ENCODE peak calls at places on chromosomes 3 and 15, in seven cellular contexts. D, N, F, U, J, I and M are unnamed samples.

GRCh38 chr3:48919215-48920138 is 835 bp downstream of the ARIH2 start:
- DNase-seq in N (peak), D (no peak), F (no peak), I (no peak), J (peak), U (peak), M (no peak)

GRCh38 chr3:136920904-136921649 is 36.7 kb upstream of the IL20RB start:
- DNase-seq in I (no peak), N (no peak), U (no peak), J (no peak), D (no peak), F (no peak), M (no peak)

GRCh38 chr3:141326123-141326522 is 42.2 kb upstream of the ZBTB38 start:
- DNase-seq in U (no peak), N (no peak), I (no peak), F (no peak), J (no peak), D (no peak), M (no peak)

GRCh38 chr15:99486371-99487336 is 79.1 kb upstream of the MEF2A start:
- DNase-seq in J (peak), I (peak), D (peak), N (peak), U (peak), F (no peak), M (no peak)

GRCh38 chr3:126431103-126431534 is 36.4 kb downstream of the CFAP100 start:
- DNase-seq in F (no peak), J (no peak), U (no peak), I (no peak), N (no peak), D (no peak), M (no peak)

GRCh38 chr3:14141144-14141543 is 16.3 kb downstream of the TMEM43 start:
- DNase-seq in N (no peak), J (no peak), D (no peak), F (no peak), I (no peak), U (no peak), M (no peak)

GRCh38 chr3:148694116-148694515 is 3.6 kb upstream of the AGTR1 start:
- DNase-seq in N (no peak), I (no peak), D (no peak), U (no peak), F (no peak), J (no peak), M (no peak)

GRCh38 chr3:160454995-160455394 is 5.4 kb upstream of the TRIM59 start:
- DNase-seq in U (no peak), F (no peak), D (no peak), I (no peak), N (no peak), J (no peak), M (no peak)

GRCh38 chr3:70947584-70947983 is 635.1 kb upstream of the MDFIC2 start:
- DNase-seq in N (no peak), F (no peak), U (no peak), J (no peak), D (no peak), I (no peak), M (no peak)

GRCh38 chr3:14343338-14344112 is 58.9 kb upstream of the SLC6A6 start:
- DNase-seq in D (no peak), J (no peak), N (no peak), I (no peak), U (no peak), F (no peak), M (no peak)

GRCh38 chr3:131778526-131778925 is 256.3 kb downstream of the CPNE4 start:
- DNase-seq in D (no peak), N (no peak), F (no peak), U (no peak), I (no peak), J (no peak), M (no peak)

GRCh38 chr3:107064445-107065060 is 312.7 kb upstream of the CCDC54 start:
- DNase-seq in J (peak), F (no peak), I (peak), D (peak), U (peak), N (peak), M (peak)

GRCh38 chr3:127196466-127197299 is 3.8 kb downstream of the PRR23E start:
- DNase-seq in J (no peak), F (no peak), U (no peak), D (no peak), I (no peak), N (no peak), M (no peak)

GRCh38 chr15:23075927-23076326 is 36.6 kb upstream of the TUBGCP5 start:
- DNase-seq in D (no peak), N (no peak), J (no peak), I (no peak), U (no peak), F (no peak), M (no peak)

GRCh38 chr3:158352551-158352950 is 218.4 kb upstream of the MLF1 start:
- DNase-seq in U (no peak), F (no peak), I (peak), J (peak), D (peak), N (no peak), M (no peak)

GRCh38 chr3:112619295-112619694 is 21.6 kb downstream of the CCDC80 start:
- DNase-seq in U (no peak), J (no peak), F (no peak), N (no peak), I (no peak), D (no peak), M (no peak)

GRCh38 chr3:146626384-146627122 is 21.4 kb upstream of the PLSCR5 start:
- DNase-seq in I (no peak), F (no peak), N (no peak), D (no peak), J (no peak), U (no peak), M (no peak)

GRCh38 chr3:195209083-195209835 is 61.7 kb downstream of the XXYLT1 start:
- DNase-seq in U (no peak), I (no peak), F (no peak), J (no peak), D (no peak), N (no peak), M (no peak)

GRCh38 chr3:14391033-14391432 is 11.4 kb upstream of the SLC6A6 start:
- DNase-seq in F (no peak), D (peak), N (peak), U (no peak), J (peak), I (peak), M (no peak)

DNA sequence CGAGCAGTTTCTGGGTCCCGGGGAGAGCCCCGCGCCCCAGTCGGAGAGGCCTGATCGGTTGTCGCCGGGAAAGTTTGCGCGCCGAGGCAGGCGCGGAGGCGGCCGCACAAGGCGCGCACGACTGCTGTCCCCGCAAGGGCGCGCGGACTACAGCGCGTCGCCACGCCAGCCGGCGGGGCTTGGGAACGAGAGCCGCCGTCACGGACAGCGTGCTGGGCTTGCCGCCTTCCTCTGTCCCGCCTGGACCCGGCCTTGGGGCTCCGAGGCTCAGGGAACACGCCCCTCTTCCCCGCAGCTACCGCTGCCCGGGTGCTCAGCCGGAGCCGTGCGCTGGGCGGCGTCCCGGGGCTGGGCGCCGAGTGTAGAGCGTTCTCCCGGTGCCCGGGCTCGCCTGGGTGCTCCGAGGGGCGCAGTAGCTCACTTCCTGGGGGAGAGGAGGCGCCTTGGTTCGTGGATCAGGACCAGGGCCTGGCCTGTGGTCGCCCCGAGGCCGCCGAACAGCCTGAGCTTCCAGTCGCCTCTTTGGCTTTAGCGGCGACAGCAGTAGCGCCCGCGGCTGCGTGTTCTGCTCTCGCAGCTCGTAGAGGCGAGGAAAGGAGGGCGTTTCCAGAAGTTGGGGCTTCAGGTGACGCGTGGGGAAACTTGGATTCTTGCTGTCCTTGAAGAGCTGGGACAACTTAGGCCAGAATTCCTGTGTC is 226.6 kb upstream of the C2CD4B start:
- DNase-seq in D (no peak), I (no peak), N (peak), J (peak), F (no peak), U (peak), M (no peak)
- TF ChIP-seq CTCF in D (peak), I (peak), N (no peak), J (no peak), F (no peak), U (no peak), M (no peak)

DNA sequence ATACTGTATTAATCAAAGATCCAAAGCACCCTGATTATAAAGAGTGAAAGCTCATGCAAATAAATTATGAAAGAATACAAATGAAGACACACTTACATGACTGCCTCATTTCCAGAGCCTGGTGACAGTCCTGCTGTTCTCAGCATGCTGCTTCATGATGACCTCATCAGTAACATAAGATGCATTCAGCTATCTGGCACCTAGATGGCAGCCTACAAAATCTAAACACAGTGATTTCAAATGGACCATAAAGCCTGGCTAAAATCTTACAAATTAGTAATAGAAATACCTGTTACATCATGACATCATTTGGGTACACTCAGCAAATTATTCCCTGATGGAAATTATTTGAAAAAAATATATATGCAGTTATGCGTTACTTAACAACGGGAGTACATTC is 207.0 kb downstream of the EPHA3 start:
- DNase-seq in D (no peak), U (peak), J (no peak), F (no peak), N (no peak), I (no peak), M (no peak)
- TF ChIP-seq CTCF in D (no peak), U (no peak), J (no peak), F (no peak), N (no peak), I (peak), M (no peak)

GRCh38 chr15:35912196-35912595 is 366.2 kb upstream of the DPH6 start:
- DNase-seq in U (no peak), I (no peak), F (no peak), J (no peak), N (no peak), D (no peak), M (no peak)
- TF ChIP-seq CTCF in U (no peak), I (peak), F (no peak), J (no peak), N (peak), D (peak), M (no peak)

GRCh38 chr15:41804920-41805666 is 22.8 kb upstream of the JMJD7 start:
- DNase-seq in U (no peak), D (no peak), F (no peak), N (no peak), J (no peak), I (no peak), M (no peak)

GRCh38 chr15:41809121-41809520 is 18.8 kb upstream of the JMJD7 start:
- DNase-seq in I (no peak), N (no peak), F (no peak), J (no peak), U (no peak), D (no peak), M (no peak)

GRCh38 chr15:41805711-41806110 is 22.2 kb upstream of the JMJD7 start:
- DNase-seq in F (no peak), U (no peak), J (no peak), N (no peak), D (no peak), I (no peak), M (no peak)

GRCh38 chr15:41804361-41804760 is 23.5 kb upstream of the JMJD7 start:
- DNase-seq in F (peak), N (no peak), I (no peak), D (no peak), U (no peak), J (no peak), M (no peak)

DNA sequence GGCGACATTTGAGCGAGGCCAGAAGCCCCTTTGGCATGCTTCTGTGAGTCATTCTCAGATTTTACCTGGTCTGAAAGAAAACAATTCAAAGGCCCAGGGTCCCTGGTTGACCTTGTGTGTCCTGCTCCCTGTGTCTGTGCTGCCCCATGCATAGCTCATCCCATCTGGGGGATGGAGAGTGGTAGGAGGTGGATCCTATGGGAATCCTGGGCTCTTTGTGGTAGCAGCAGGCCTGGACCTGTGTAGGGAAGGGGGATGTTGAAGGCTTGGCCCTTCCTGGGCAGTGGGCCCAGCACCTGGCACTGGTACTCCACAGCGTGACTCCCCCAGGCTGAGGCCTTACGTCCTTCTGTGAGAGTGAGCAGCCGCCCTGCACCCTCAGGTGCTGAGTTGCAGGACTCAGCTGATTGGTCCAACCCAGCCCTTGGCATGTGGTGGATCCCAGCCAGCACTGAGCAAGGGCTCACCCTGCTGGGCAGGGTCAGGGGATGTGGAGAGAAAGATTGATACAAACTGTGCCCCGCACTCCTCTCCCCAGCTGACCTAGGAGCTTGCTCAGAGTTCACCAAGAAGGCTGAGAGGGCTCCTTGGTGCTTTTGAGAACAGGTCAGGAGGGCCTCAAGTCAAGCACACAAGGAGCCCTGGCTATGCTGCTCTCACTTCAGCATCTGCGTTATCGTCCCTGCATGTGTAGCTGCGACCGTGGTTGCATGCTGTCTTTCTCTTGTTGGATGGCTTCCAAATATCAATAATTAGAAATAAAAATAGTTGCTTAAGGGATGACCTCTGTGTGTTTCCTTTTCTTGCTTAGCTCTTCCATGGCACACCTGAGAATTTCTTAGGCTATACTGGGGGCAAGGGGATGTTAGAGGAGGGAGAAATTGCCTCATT is 21.4 kb upstream of the JMJD7 start:
- DNase-seq in I (no peak), N (no peak), D (no peak), U (no peak), J (no peak), F (no peak), M (no peak)
- TF ChIP-seq CTCF in I (no peak), N (no peak), D (no peak), U (no peak), J (no peak), F (no peak), M (no peak)